ENCODE peak calls at places on chromosomes 13 and 19, in seven cellular contexts. One of them, this sample, is unnamed. For H3K9me3, the result is how much of the 10 kb centered on the place peaks cover.

GRCh38 chr13:75494491-75494890 is 12.5 kb upstream of the TBC1D4 start:
- DNase-seq in cardiac muscle cell: no peak
- DNase-seq in ascending aorta: no peak
- DNase-seq in neural progenitor cell: no peak
- DNase-seq in heart left ventricle: no peak
- DNase-seq in thoracic aorta: no peak
- DNase-seq in hepatocyte: no peak
- DNase-seq in this sample: no peak

GRCh38 chr19:7497292-7497691 is 8.5 kb upstream of the PEX11G start:
- DNase-seq in cardiac muscle cell: no peak
- DNase-seq in ascending aorta: no peak
- DNase-seq in neural progenitor cell: peak
- DNase-seq in heart left ventricle: no peak
- DNase-seq in thoracic aorta: no peak
- DNase-seq in hepatocyte: no peak
- DNase-seq in this sample: no peak

GRCh38 chr19:39833464-39834286 is at the start of gene DYRK1B:
- DNase-seq in cardiac muscle cell: peak
- DNase-seq in ascending aorta: peak
- DNase-seq in neural progenitor cell: peak
- DNase-seq in heart left ventricle: peak
- DNase-seq in thoracic aorta: peak
- DNase-seq in hepatocyte: peak
- DNase-seq in this sample: peak

GRCh38 chr13:93535256-93535655 is 308.6 kb downstream of the GPC6 start:
- DNase-seq in cardiac muscle cell: no peak
- DNase-seq in ascending aorta: no peak
- DNase-seq in neural progenitor cell: no peak
- DNase-seq in heart left ventricle: no peak
- DNase-seq in thoracic aorta: no peak
- DNase-seq in hepatocyte: no peak
- DNase-seq in this sample: no peak

GRCh38 chr13:112770504-112770903 is 80.7 kb downstream of the ATP11A start:
- DNase-seq in cardiac muscle cell: peak
- DNase-seq in ascending aorta: no peak
- DNase-seq in neural progenitor cell: no peak
- DNase-seq in heart left ventricle: no peak
- DNase-seq in thoracic aorta: no peak
- DNase-seq in hepatocyte: no peak
- DNase-seq in this sample: no peak

GRCh38 chr19:29255912-29256311 is 43.0 kb upstream of the UQCRFS1 start:
- DNase-seq in cardiac muscle cell: no peak
- DNase-seq in ascending aorta: no peak
- DNase-seq in neural progenitor cell: no peak
- DNase-seq in heart left ventricle: no peak
- DNase-seq in thoracic aorta: no peak
- DNase-seq in hepatocyte: no peak
- DNase-seq in this sample: no peak

GRCh38 chr13:30276178-30276577 is 31.2 kb downstream of the KATNAL1 start:
- DNase-seq in cardiac muscle cell: no peak
- DNase-seq in ascending aorta: no peak
- DNase-seq in neural progenitor cell: no peak
- DNase-seq in heart left ventricle: no peak
- DNase-seq in thoracic aorta: no peak
- DNase-seq in hepatocyte: no peak
- DNase-seq in this sample: no peak

GRCh38 chr13:113999618-113999910 is 25.7 kb upstream of the C13orf46 start:
- DNase-seq in cardiac muscle cell: no peak
- DNase-seq in ascending aorta: no peak
- DNase-seq in neural progenitor cell: no peak
- DNase-seq in heart left ventricle: no peak
- DNase-seq in thoracic aorta: no peak
- DNase-seq in hepatocyte: no peak
- DNase-seq in this sample: no peak

GRCh38 chr19:40360020-40360686 is 11.7 kb downstream of the PLD3 start:
- DNase-seq in cardiac muscle cell: no peak
- DNase-seq in ascending aorta: no peak
- DNase-seq in neural progenitor cell: no peak
- DNase-seq in heart left ventricle: no peak
- DNase-seq in thoracic aorta: no peak
- DNase-seq in hepatocyte: no peak
- DNase-seq in this sample: no peak

GRCh38 chr13:112683581-112683980 is 6.3 kb upstream of the ATP11A start:
- DNase-seq in cardiac muscle cell: no peak
- DNase-seq in ascending aorta: no peak
- DNase-seq in neural progenitor cell: no peak
- DNase-seq in heart left ventricle: no peak
- DNase-seq in thoracic aorta: no peak
- DNase-seq in hepatocyte: no peak
- DNase-seq in this sample: no peak

GRCh38 chr19:49210108-49210900 is 52.7 kb downstream of the TRPM4 start:
- DNase-seq in cardiac muscle cell: peak
- DNase-seq in ascending aorta: no peak
- DNase-seq in neural progenitor cell: peak
- DNase-seq in heart left ventricle: no peak
- DNase-seq in thoracic aorta: no peak
- DNase-seq in hepatocyte: peak
- DNase-seq in this sample: no peak

GRCh38 chr19:10553943-10554381 is 10.3 kb downstream of the ATG4D start:
- DNase-seq in cardiac muscle cell: no peak
- DNase-seq in ascending aorta: no peak
- DNase-seq in neural progenitor cell: no peak
- DNase-seq in heart left ventricle: no peak
- DNase-seq in thoracic aorta: no peak
- DNase-seq in hepatocyte: no peak
- DNase-seq in this sample: no peak

GRCh38 chr13:55554741-55555140 is 1586.0 kb upstream of the PRR20A start:
- DNase-seq in cardiac muscle cell: no peak
- DNase-seq in ascending aorta: no peak
- DNase-seq in neural progenitor cell: no peak
- DNase-seq in heart left ventricle: no peak
- DNase-seq in thoracic aorta: no peak
- DNase-seq in hepatocyte: no peak
- DNase-seq in this sample: no peak

GRCh38 chr19:45492627-45493470 is 4.0 kb downstream of the RTN2 start:
- DNase-seq in cardiac muscle cell: peak
- DNase-seq in ascending aorta: no peak
- DNase-seq in neural progenitor cell: peak
- DNase-seq in heart left ventricle: peak
- DNase-seq in thoracic aorta: no peak
- DNase-seq in hepatocyte: peak
- DNase-seq in this sample: no peak

GRCh38 chr13:39510296-39510695 is 92.7 kb downstream of the LHFPL6 start:
- DNase-seq in cardiac muscle cell: no peak
- DNase-seq in ascending aorta: no peak
- DNase-seq in neural progenitor cell: no peak
- DNase-seq in heart left ventricle: no peak
- DNase-seq in thoracic aorta: no peak
- DNase-seq in hepatocyte: no peak
- DNase-seq in this sample: no peak

GRCh38 chr13:25688524-25688923 is 316.8 kb downstream of the ATP8A2 start:
- DNase-seq in cardiac muscle cell: no peak
- DNase-seq in ascending aorta: no peak
- DNase-seq in neural progenitor cell: no peak
- DNase-seq in heart left ventricle: no peak
- DNase-seq in thoracic aorta: no peak
- DNase-seq in hepatocyte: no peak
- DNase-seq in this sample: no peak

GRCh38 chr19:39481229-39481545 is 549 bp downstream of the TIMM50 start:
- DNase-seq in cardiac muscle cell: no peak
- DNase-seq in ascending aorta: no peak
- DNase-seq in neural progenitor cell: no peak
- DNase-seq in heart left ventricle: no peak
- DNase-seq in thoracic aorta: no peak
- DNase-seq in hepatocyte: no peak
- DNase-seq in this sample: no peak

GRCh38 chr13:27311518-27312208 is 41.0 kb downstream of the RASL11A start:
- DNase-seq in cardiac muscle cell: no peak
- DNase-seq in ascending aorta: no peak
- DNase-seq in neural progenitor cell: no peak
- DNase-seq in heart left ventricle: no peak
- DNase-seq in thoracic aorta: no peak
- DNase-seq in hepatocyte: no peak
- DNase-seq in this sample: no peak

GRCh38 chr13:28531195-28531955 is 36.4 kb upstream of the FLT1 start:
- DNase-seq in cardiac muscle cell: peak
- DNase-seq in ascending aorta: no peak
- DNase-seq in neural progenitor cell: peak
- DNase-seq in heart left ventricle: peak
- DNase-seq in thoracic aorta: no peak
- DNase-seq in hepatocyte: peak
- DNase-seq in this sample: no peak

GRCh38 chr13:76019421-76020044 is 383.4 kb downstream of the LMO7 start:
- DNase-seq in cardiac muscle cell: peak
- DNase-seq in ascending aorta: no peak
- DNase-seq in neural progenitor cell: peak
- DNase-seq in heart left ventricle: no peak
- DNase-seq in thoracic aorta: no peak
- DNase-seq in hepatocyte: peak
- DNase-seq in this sample: no peak

GRCh38 chr19:282501-282900 is 8.7 kb downstream of the PLPP2 start:
- DNase-seq in cardiac muscle cell: no peak
- DNase-seq in ascending aorta: no peak
- DNase-seq in neural progenitor cell: no peak
- DNase-seq in heart left ventricle: no peak
- DNase-seq in thoracic aorta: no peak
- DNase-seq in hepatocyte: no peak
- DNase-seq in this sample: no peak
- H3K9me3 ChIP-seq in cardiac muscle cell: under half
- H3K9me3 ChIP-seq in ascending aorta: under half
- H3K9me3 ChIP-seq in neural progenitor cell: under half
- H3K9me3 ChIP-seq in heart left ventricle: under half
- H3K9me3 ChIP-seq in thoracic aorta: under half
- H3K9me3 ChIP-seq in hepatocyte: under half
- H3K9me3 ChIP-seq in this sample: under half

GRCh38 chr13:50085063-50085462 is 69.8 kb downstream of the KCNRG start:
- DNase-seq in cardiac muscle cell: peak
- DNase-seq in ascending aorta: no peak
- DNase-seq in neural progenitor cell: peak
- DNase-seq in heart left ventricle: no peak
- DNase-seq in thoracic aorta: no peak
- DNase-seq in hepatocyte: peak
- DNase-seq in this sample: no peak
- H3K27ac ChIP-seq in cardiac muscle cell: no peak
- H3K27ac ChIP-seq in ascending aorta: no peak
- H3K27ac ChIP-seq in neural progenitor cell: no peak
- H3K27ac ChIP-seq in heart left ventricle: no peak
- H3K27ac ChIP-seq in thoracic aorta: no peak
- H3K27ac ChIP-seq in hepatocyte: no peak
- H3K27ac ChIP-seq in this sample: no peak

DNA sequence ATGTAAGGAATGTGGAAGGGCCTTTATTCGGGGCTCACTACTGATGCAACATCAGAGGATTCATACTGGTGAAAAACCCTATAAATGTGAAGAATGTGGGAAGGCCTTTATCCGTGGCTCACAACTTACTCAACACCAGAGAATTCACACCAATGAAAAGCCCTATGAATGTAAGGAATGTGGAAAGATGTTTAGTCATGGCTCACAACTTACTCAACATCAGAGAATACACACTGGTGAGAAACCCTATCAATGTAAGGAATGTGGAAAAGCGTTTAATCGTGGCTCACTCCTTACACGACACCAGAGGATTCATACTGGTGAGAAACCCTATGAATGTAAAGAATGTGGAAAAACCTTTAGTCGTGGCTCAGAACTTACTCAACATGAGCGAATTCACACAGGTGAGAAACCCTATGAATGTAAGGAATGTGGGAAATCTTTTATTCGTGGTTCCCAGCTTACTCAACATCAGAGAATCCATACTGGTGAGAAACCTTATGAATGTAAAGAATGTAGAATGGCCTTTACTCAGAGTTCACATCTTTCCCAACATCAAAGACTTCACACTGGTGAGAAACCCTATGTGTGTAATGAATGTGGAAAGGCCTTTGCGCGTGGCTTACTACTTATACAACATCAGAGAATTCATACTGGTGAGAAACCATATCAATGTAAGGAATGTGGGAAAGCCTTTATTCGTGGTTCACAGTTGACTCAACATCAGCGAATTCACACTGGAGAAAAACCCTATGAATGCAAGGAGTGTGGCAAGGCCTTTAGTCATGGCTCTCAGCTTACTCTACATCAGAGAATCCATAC is 44.3 kb downstream of the ZNF585A start:
- DNase-seq in cardiac muscle cell: no peak
- DNase-seq in ascending aorta: no peak
- DNase-seq in neural progenitor cell: no peak
- DNase-seq in heart left ventricle: no peak
- DNase-seq in thoracic aorta: no peak
- DNase-seq in hepatocyte: no peak
- DNase-seq in this sample: no peak
- H3K9me3 ChIP-seq in cardiac muscle cell: under half
- H3K9me3 ChIP-seq in ascending aorta: half or more
- H3K9me3 ChIP-seq in neural progenitor cell: half or more
- H3K9me3 ChIP-seq in heart left ventricle: half or more
- H3K9me3 ChIP-seq in thoracic aorta: half or more
- H3K9me3 ChIP-seq in hepatocyte: half or more
- H3K9me3 ChIP-seq in this sample: under half

DNA sequence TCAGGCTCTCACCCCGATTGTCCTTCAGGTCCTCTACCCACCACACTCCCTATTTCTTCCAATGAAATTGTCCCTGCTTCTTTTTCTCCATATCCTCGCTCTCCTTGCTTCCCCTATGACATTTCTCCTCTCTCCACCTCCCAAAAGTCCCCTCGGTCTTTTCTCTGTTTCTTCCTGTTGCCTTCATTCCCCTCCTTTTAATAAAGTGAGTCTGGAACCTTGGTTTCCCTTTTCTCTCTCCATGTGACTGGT is 676 bp upstream of the ZNF574 start:
- DNase-seq in cardiac muscle cell: no peak
- DNase-seq in ascending aorta: no peak
- DNase-seq in neural progenitor cell: no peak
- DNase-seq in heart left ventricle: no peak
- DNase-seq in thoracic aorta: no peak
- DNase-seq in hepatocyte: no peak
- DNase-seq in this sample: no peak
- H3K27ac ChIP-seq in cardiac muscle cell: peak
- H3K27ac ChIP-seq in ascending aorta: peak
- H3K27ac ChIP-seq in neural progenitor cell: peak
- H3K27ac ChIP-seq in heart left ventricle: peak
- H3K27ac ChIP-seq in thoracic aorta: peak
- H3K27ac ChIP-seq in hepatocyte: peak
- H3K27ac ChIP-seq in this sample: peak

GRCh38 chr13:100797921-100798320 is 123.3 kb upstream of the TMTC4 start:
- DNase-seq in cardiac muscle cell: no peak
- DNase-seq in ascending aorta: no peak
- DNase-seq in neural progenitor cell: no peak
- DNase-seq in heart left ventricle: no peak
- DNase-seq in thoracic aorta: no peak
- DNase-seq in hepatocyte: no peak
- DNase-seq in this sample: no peak
- H3K9me3 ChIP-seq in cardiac muscle cell: under half
- H3K9me3 ChIP-seq in ascending aorta: under half
- H3K9me3 ChIP-seq in neural progenitor cell: under half
- H3K9me3 ChIP-seq in heart left ventricle: under half
- H3K9me3 ChIP-seq in thoracic aorta: under half
- H3K9me3 ChIP-seq in hepatocyte: under half
- H3K9me3 ChIP-seq in this sample: under half

DNA sequence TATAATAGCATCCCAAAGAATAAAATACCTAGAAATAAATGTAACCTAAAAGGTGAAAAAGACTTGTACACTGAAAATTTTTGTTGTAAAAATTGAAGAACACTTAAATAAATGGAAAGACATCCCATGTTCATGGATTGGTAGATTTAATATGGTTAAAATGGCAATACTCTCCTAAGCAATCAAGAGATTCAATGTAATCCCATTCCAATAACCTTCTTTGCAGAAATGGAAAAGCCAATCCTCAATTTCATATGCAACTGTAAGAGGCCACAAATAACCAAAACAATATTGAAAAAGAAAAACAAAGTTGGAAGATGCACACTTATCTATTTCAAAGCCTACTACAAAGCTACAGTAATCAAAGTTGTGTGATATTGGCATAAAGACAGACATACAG is 17.7 kb downstream of the DZIP1 start:
- DNase-seq in cardiac muscle cell: no peak
- DNase-seq in ascending aorta: no peak
- DNase-seq in neural progenitor cell: no peak
- DNase-seq in heart left ventricle: no peak
- DNase-seq in thoracic aorta: no peak
- DNase-seq in hepatocyte: no peak
- DNase-seq in this sample: no peak
- H3K27ac ChIP-seq in cardiac muscle cell: no peak
- H3K27ac ChIP-seq in ascending aorta: no peak
- H3K27ac ChIP-seq in neural progenitor cell: no peak
- H3K27ac ChIP-seq in heart left ventricle: no peak
- H3K27ac ChIP-seq in thoracic aorta: no peak
- H3K27ac ChIP-seq in hepatocyte: no peak
- H3K27ac ChIP-seq in this sample: no peak